ENCODE peak calls at places on chromosomes 6 and 20, in eight cellular contexts. H, E, I, G, M, T, U and J are unnamed samples.

GRCh38 chr6:118748311-118749062 is 97.1 kb upstream of the CEP85L start:
- DNase-seq in H (peak), E (no peak), I (peak), G (no peak), M (no peak), T (peak), U (no peak), J (no peak)

GRCh38 chr20:52869698-52870288 is 102.4 kb upstream of the TSHZ2 start:
- DNase-seq in H (no peak), E (no peak), I (no peak), G (no peak), M (no peak), T (no peak), U (no peak), J (no peak)

GRCh38 chr6:138503881-138504680 is 4.8 kb upstream of the NHSL1 start:
- DNase-seq in H (no peak), E (no peak), I (no peak), G (no peak), M (no peak), T (no peak), U (no peak), J (no peak)

GRCh38 chr6:46821348-46821992 is 28.3 kb downstream of the MEP1A start:
- DNase-seq in H (no peak), E (no peak), I (no peak), G (no peak), M (no peak), T (no peak), U (no peak), J (no peak)

GRCh38 chr6:10531942-10532341 is 10.8 kb downstream of the GCNT2 start:
- DNase-seq in H (no peak), E (no peak), I (no peak), G (no peak), M (no peak), T (no peak), U (peak), J (no peak)

GRCh38 chr6:135475292-135475886 is 22.2 kb downstream of the AHI1 start:
- DNase-seq in H (peak), E (no peak), I (no peak), G (no peak), M (no peak), T (peak), U (no peak), J (no peak)

GRCh38 chr6:166624275-166624674 is 2.8 kb downstream of the RPS6KA2 start:
- DNase-seq in H (peak), E (no peak), I (no peak), G (no peak), M (no peak), T (peak), U (peak), J (no peak)

GRCh38 chr6:26032387-26033131 is 54.7 kb upstream of the HFE start:
- DNase-seq in H (no peak), E (no peak), I (peak), G (no peak), M (no peak), T (peak), U (peak), J (no peak)

GRCh38 chr20:44496976-44497375 is 21.3 kb downstream of the TTPAL start:
- DNase-seq in H (peak), E (no peak), I (no peak), G (no peak), M (no peak), T (peak), U (no peak), J (no peak)

GRCh38 chr6:18155864-18156396 is 708 bp downstream of the KDM1B start:
- DNase-seq in H (peak), E (peak), I (peak), G (peak), M (peak), T (no peak), U (peak), J (peak)
- TF ChIP-seq CTCF in H (peak), E (peak), I (peak), G (no peak), M (no peak), T (peak), U (no peak), J (no peak)

GRCh38 chr20:62893700-62894099 is 32.1 kb upstream of the TCFL5 start:
- DNase-seq in H (no peak), E (no peak), I (peak), G (no peak), M (no peak), T (no peak), U (no peak), J (no peak)
- TF ChIP-seq CTCF in H (peak), E (no peak), I (peak), G (no peak), M (no peak), T (no peak), U (no peak), J (no peak)

GRCh38 chr6:56890066-56890465 is 64.8 kb upstream of the BEND6 start:
- DNase-seq in H (no peak), E (no peak), I (no peak), G (no peak), M (no peak), T (peak), U (no peak), J (no peak)

GRCh38 chr6:56889492-56889891 is 65.4 kb upstream of the BEND6 start:
- DNase-seq in H (no peak), E (no peak), I (no peak), G (no peak), M (no peak), T (no peak), U (no peak), J (no peak)

GRCh38 chr6:56890683-56891429 is 64.1 kb upstream of the BEND6 start:
- DNase-seq in H (peak), E (no peak), I (no peak), G (no peak), M (no peak), T (peak), U (no peak), J (no peak)

GRCh38 chr6:56888687-56889086 is 66.2 kb upstream of the BEND6 start:
- DNase-seq in H (no peak), E (no peak), I (no peak), G (no peak), M (no peak), T (no peak), U (no peak), J (no peak)

GRCh38 chr6:56891754-56892153 is 63.2 kb upstream of the BEND6 start:
- DNase-seq in H (peak), E (no peak), I (peak), G (no peak), M (no peak), T (peak), U (no peak), J (no peak)
- TF ChIP-seq CTCF in H (peak), E (no peak), I (peak), G (no peak), M (no peak), T (no peak), U (no peak), J (no peak)

DNA sequence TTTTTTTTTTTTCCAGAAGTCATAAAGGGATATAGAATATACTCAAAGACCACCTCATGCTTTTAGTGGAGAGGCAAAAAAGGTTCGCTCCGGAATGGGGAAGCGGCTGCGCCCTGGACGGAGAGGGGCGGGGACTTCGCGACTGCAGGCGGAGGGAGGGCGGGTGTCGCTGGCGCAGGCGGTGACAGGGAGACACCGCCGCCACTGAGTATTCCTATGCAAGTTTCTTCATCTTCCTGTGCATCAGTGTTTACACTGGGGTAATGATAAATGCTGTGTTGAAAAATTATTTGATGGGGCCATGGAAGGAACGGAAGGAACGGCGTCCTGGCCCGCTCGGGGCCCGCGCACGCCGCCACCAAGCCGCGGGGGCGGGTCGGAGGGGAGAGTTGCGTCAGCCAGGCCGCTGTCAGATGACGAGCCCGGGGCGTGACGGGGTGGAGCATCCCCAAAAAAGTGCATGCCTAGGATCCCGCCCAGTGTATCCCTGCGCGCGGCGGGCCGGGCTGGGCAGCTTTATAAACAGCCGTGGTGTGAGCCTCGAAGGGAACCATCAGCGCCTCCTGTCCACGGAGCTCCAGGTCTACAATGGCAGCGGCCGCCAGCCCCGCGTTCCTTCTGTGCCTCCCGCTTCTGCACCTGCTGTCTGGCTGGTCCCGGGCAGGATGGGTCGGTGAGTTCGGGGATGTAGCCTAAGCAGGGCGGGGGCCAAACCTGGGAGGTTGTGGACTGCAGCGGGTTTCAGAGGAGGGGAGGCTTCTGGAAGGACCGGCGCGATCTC is at the start of gene ULBP1:
- DNase-seq in H (peak), E (no peak), I (peak), G (peak), M (peak), T (peak), U (peak), J (peak)
- TF ChIP-seq CTCF in H (peak), E (no peak), I (peak), G (no peak), M (no peak), T (peak), U (no peak), J (no peak)

GRCh38 chr6:152952045-152952444 is 30.8 kb downstream of the FBXO5 start:
- DNase-seq in H (peak), E (no peak), I (no peak), G (no peak), M (no peak), T (peak), U (no peak), J (no peak)
- TF ChIP-seq CTCF in H (no peak), E (no peak), I (no peak), G (no peak), M (no peak), T (no peak), U (no peak), J (no peak)

GRCh38 chr6:161303628-161304340 is 29.9 kb upstream of the AGPAT4 start:
- DNase-seq in H (peak), E (no peak), I (no peak), G (no peak), M (no peak), T (peak), U (no peak), J (no peak)
- TF ChIP-seq CTCF in H (no peak), E (no peak), I (no peak), G (no peak), M (no peak), T (no peak), U (no peak), J (no peak)

GRCh38 chr20:34309691-34310090 is 6.5 kb upstream of the AHCY start:
- DNase-seq in H (no peak), E (no peak), I (no peak), G (no peak), M (no peak), T (no peak), U (no peak), J (no peak)
- TF ChIP-seq CTCF in H (no peak), E (no peak), I (no peak), G (no peak), M (no peak), T (no peak), U (no peak), J (no peak)

GRCh38 chr20:60009826-60010616 is 51.8 kb downstream of the CDH26 start:
- DNase-seq in H (no peak), E (no peak), I (peak), G (no peak), M (no peak), T (no peak), U (no peak), J (no peak)
- TF ChIP-seq CTCF in H (peak), E (peak), I (peak), G (no peak), M (no peak), T (no peak), U (no peak), J (no peak)